ENCODE peak calls at places on chromosome 7, in six cellular contexts. H, E, A, L, F and Q are unnamed samples.

GRCh38 chr7:11458736-11459483 is 373.1 kb downstream of the THSD7A start:
- DNase-seq in A (no peak), L (peak), H (no peak), F (no peak), E (peak), Q (peak)

GRCh38 chr7:43721193-43721806 is 8.0 kb downstream of the COA1 start:
- DNase-seq in F (no peak), E (no peak), A (no peak), L (peak), H (no peak), Q (no peak)

GRCh38 chr7:65225422-65226006 is 148.1 kb upstream of the ZNF92 start:
- DNase-seq in F (no peak), E (no peak), H (no peak), L (no peak), A (no peak), Q (no peak)

GRCh38 chr7:67401492-67401891 is 404.9 kb downstream of the TYW1 start:
- DNase-seq in L (no peak), A (no peak), H (no peak), F (no peak), E (no peak), Q (no peak)

GRCh38 chr7:70006411-70006920 is 408.2 kb downstream of the AUTS2 start:
- DNase-seq in L (no peak), A (no peak), E (no peak), H (no peak), F (no peak), Q (no peak)

GRCh38 chr7:54837167-54837566 is 78.2 kb upstream of the SEC61G start:
- DNase-seq in E (no peak), A (no peak), H (no peak), F (no peak), L (no peak), Q (no peak)

GRCh38 chr7:137977173-137977572 is 24.7 kb downstream of the CREB3L2 start:
- DNase-seq in H (no peak), L (no peak), E (no peak), A (no peak), F (no peak), Q (no peak)

GRCh38 chr7:136870799-136871487 is 2.5 kb downstream of the CHRM2 start:
- DNase-seq in L (no peak), F (no peak), E (no peak), A (no peak), H (no peak), Q (no peak)

GRCh38 chr7:105655901-105656380 is 74.6 kb upstream of the EFCAB10 start:
- DNase-seq in H (no peak), F (no peak), A (no peak), E (no peak), L (no peak), Q (no peak)

GRCh38 chr7:30594055-30594539 is 581 bp upstream of the GARS1 start:
- DNase-seq in L (peak), A (peak), E (no peak), F (peak), H (peak), Q (no peak)

GRCh38 chr7:25262586-25262985 is 34.3 kb upstream of the NPVF start:
- DNase-seq in H (no peak), E (no peak), A (no peak), L (no peak), F (no peak), Q (no peak)

GRCh38 chr7:29424984-29425309 is 138.7 kb upstream of the PRR15 start:
- DNase-seq in E (no peak), A (peak), L (no peak), H (no peak), F (no peak), Q (no peak)

GRCh38 chr7:6658618-6659345 is 21.7 kb downstream of the ZNF316 start:
- DNase-seq in A (no peak), F (no peak), L (no peak), H (no peak), E (no peak), Q (no peak)

GRCh38 chr7:135392701-135393100 is 117.2 kb downstream of the CNOT4 start:
- DNase-seq in E (no peak), A (no peak), L (no peak), H (no peak), F (no peak), Q (no peak)

GRCh38 chr7:47503283-47503682 is 78.6 kb downstream of the TNS3 start:
- DNase-seq in E (no peak), F (no peak), A (no peak), L (peak), H (no peak), Q (peak)

GRCh38 chr7:111210996-111211395 is 120.1 kb downstream of the LRRN3 start:
- DNase-seq in F (no peak), H (no peak), A (no peak), L (peak), E (peak), Q (no peak)

GRCh38 chr7:23022258-23022745 is 8.4 kb upstream of the HYCC1 start:
- DNase-seq in A (no peak), H (no peak), L (peak), E (peak), F (peak), Q (peak)

GRCh38 chr7:125136755-125137547 is 207.3 kb upstream of the POT1 start:
- DNase-seq in E (no peak), H (no peak), L (peak), A (no peak), F (no peak), Q (no peak)

GRCh38 chr7:12481722-12482121 is 78.1 kb upstream of the VWDE start:
- DNase-seq in L (no peak), E (no peak), H (no peak), A (no peak), F (no peak), Q (no peak)

GRCh38 chr7:108839091-108839490 is 269.4 kb downstream of the DNAJB9 start:
- DNase-seq in H (no peak), A (no peak), E (no peak), L (no peak), F (no peak), Q (no peak)

GRCh38 chr7:102175423-102176170 is 111.1 kb upstream of the SH2B2 start:
- DNase-seq in F (peak), E (no peak), A (peak), H (no peak), L (no peak), Q (no peak)

GRCh38 chr7:1950623-1951523 is 280.8 kb downstream of the ELFN1 start:
- DNase-seq in A (peak), H (peak), L (peak), F (no peak), E (no peak), Q (no peak)

GRCh38 chr7:28956608-28957063 is 1.5 kb downstream of the TRIL start:
- DNase-seq in L (peak), F (peak), A (peak), H (peak), E (no peak), Q (no peak)

GRCh38 chr7:108016841-108017775 is 14.1 kb upstream of the LAMB1 start:
- DNase-seq in E (no peak), A (no peak), L (peak), H (no peak), F (no peak), Q (no peak)

GRCh38 chr7:100825760-100826545 is 1.4 kb downstream of the EPHB4 start:
- DNase-seq in E (no peak), L (peak), H (peak), F (no peak), A (no peak), Q (no peak)

GRCh38 chr7:117862378-117862777 is 10.9 kb downstream of the CTTNBP2 start:
- DNase-seq in E (no peak), F (no peak), A (no peak), H (no peak), L (no peak), Q (no peak)

GRCh38 chr7:40879941-40880558 is 745.2 kb downstream of the SUGCT start:
- DNase-seq in E (no peak), H (no peak), A (no peak), L (no peak), F (no peak), Q (no peak)

DNA sequence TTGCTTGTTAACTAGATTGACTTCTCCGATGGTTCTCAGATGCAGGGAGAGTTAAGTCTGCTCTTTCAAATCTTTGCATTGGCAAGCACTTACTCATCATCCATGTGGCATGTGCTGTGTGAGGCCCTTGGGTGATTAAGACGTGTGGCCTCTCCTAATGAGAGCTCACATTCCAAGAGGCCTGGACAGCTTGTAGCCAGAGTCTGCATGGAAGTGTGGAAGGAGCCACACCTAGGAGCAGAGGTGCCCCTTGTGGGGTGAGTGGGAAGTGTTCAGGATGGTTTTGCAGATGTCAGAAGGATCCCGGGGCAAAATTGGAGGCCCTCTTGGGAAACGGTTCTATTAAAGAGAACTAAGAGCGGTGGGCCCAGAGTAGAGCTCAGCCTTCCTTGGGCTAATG is 225.9 kb downstream of the PAXIP1 start:
- DNase-seq in H (no peak), E (no peak), F (no peak), A (no peak), L (no peak), Q (no peak)
- TF ChIP-seq CTCF in H (no peak), E (no peak), F (no peak), A (no peak), L (no peak), Q (no peak)

DNA sequence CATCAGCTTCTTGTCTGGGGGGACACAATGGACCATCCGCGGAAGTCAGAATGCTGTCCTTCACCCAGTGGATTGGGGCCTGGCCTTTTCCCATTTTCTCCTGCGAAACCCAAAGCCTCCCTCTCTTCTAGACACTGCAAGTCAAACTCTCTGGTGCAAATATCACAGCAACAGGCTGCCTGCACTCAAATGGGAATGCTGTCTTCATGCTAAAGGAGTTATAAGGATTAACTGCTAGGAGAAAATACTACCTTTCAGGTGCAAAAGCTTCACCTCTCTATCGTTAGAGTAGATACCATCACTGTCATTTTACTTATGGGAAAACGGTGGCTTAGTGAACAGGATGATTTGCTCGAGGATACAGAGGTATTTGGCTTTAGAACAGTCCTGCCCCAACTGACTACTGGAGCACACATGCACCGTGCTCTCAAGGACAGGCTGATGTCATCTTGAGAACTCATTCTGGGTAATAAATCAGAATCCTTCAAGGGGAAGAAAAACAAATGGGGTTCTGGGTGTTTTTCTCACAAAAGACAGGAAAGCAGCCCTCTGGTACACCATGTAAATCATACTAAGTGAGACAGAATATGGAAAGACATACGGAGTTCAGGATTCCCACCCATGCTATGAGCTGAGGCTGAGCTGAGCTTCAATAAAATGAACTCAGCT is 101.0 kb downstream of the SAMD9 start:
- DNase-seq in A (no peak), F (no peak), E (no peak), L (peak), H (no peak), Q (no peak)
- TF ChIP-seq CTCF in A (no peak), F (no peak), E (no peak), L (no peak), H (no peak), Q (no peak)

GRCh38 chr7:114986805-114987204 is 64.9 kb downstream of the MDFIC start:
- DNase-seq in H (no peak), F (no peak), L (peak), A (no peak), E (no peak), Q (no peak)

GRCh38 chr7:114985316-114985715 is 63.4 kb downstream of the MDFIC start:
- DNase-seq in F (no peak), H (no peak), A (no peak), L (no peak), E (no peak), Q (no peak)

GRCh38 chr7:114988035-114988434 is 66.1 kb downstream of the MDFIC start:
- DNase-seq in H (no peak), F (no peak), L (no peak), E (no peak), A (no peak), Q (no peak)

GRCh38 chr7:114988755-114989154 is 66.9 kb downstream of the MDFIC start:
- DNase-seq in H (no peak), L (peak), F (peak), A (peak), E (peak), Q (peak)

GRCh38 chr7:114986181-114986800 is 64.4 kb downstream of the MDFIC start:
- DNase-seq in E (no peak), L (no peak), H (no peak), F (no peak), A (no peak), Q (no peak)
- TF ChIP-seq CTCF in E (no peak), L (no peak), H (no peak), F (no peak), A (no peak), Q (no peak)

GRCh38 chr7:52154382-52154781 is 837.8 kb upstream of the COBL start:
- DNase-seq in A (no peak), F (no peak), H (no peak), L (no peak), E (no peak), Q (no peak)
- TF ChIP-seq CTCF in A (no peak), F (no peak), H (no peak), L (no peak), E (no peak), Q (no peak)